ENCODE peak calls at places on chromosomes 2 and 18, in five cellular contexts. Q is tibial nerve, L is HepG2, S is kidney, R is psoas muscle. P is an unnamed sample.

GRCh38 chr2:227701556-227701955 is 16.3 kb downstream of the SLC19A3 start:
- DNase-seq in Q (no peak), L (no peak), S (no peak), R (no peak), P (no peak)

GRCh38 chr2:42210203-42210602 is 41.0 kb downstream of the EML4 start:
- DNase-seq in Q (no peak), L (no peak), S (no peak), R (no peak), P (no peak)

GRCh38 chr2:121334581-121335293 is 49.7 kb upstream of the TFCP2L1 start:
- DNase-seq in Q (no peak), L (peak; percentile 62), S (peak; percentile 78), R (no peak), P (no peak)

GRCh38 chr18:74836296-74837139 is 238.8 kb downstream of the ZNF407 start:
- DNase-seq in Q (no peak), L (peak; percentile 72), S (no peak), R (no peak), P (peak; percentile 36)

GRCh38 chr2:94875064-94875819 is 4.0 kb downstream of the TEKT4 start:
- DNase-seq in Q (no peak), L (no peak), S (no peak), R (no peak), P (no peak)

GRCh38 chr2:195509551-195509950 is 147.5 kb upstream of the SLC39A10 start:
- DNase-seq in Q (no peak), L (no peak), S (no peak), R (no peak), P (no peak)

GRCh38 chr2:212548459-212548815 is 9.8 kb upstream of the ERBB4 start:
- DNase-seq in Q (no peak), L (peak; percentile 42), S (no peak), R (no peak), P (peak; percentile 51)

GRCh38 chr18:26215247-26215970 is 10.8 kb upstream of the TAF4B start:
- DNase-seq in Q (no peak), L (no peak), S (no peak), R (no peak), P (no peak)

GRCh38 chr2:134819334-134819733 is 19.1 kb upstream of the ACMSD start:
- DNase-seq in Q (no peak), L (no peak), S (no peak), R (no peak), P (no peak)

GRCh38 chr2:62372824-62373223 is 133.2 kb downstream of the TMEM17 start:
- DNase-seq in Q (no peak), L (no peak), S (no peak), R (no peak), P (no peak)

GRCh38 chr18:28485918-28486317 is 309.0 kb upstream of the CDH2 start:
- DNase-seq in Q (no peak), L (no peak), S (no peak), R (no peak), P (no peak)

GRCh38 chr2:199883474-199884212 is 27.4 kb upstream of the C2orf69 start:
- DNase-seq in Q (no peak), L (no peak), S (no peak), R (no peak), P (no peak)

GRCh38 chr2:160381425-160381951 is 112.1 kb downstream of the RBMS1 start:
- DNase-seq in Q (no peak), L (no peak), S (no peak), R (no peak), P (no peak)
- H3K4me1 ChIP-seq in Q (peaks cover 82% of the 10 kb centered on the region), L (no peaks in the 10 kb centered on the region), S (peaks cover 17% of the 10 kb centered on the region), R (peaks cover 73% of the 10 kb centered on the region), P (peaks cover 46% of the 10 kb centered on the region)

DNA sequence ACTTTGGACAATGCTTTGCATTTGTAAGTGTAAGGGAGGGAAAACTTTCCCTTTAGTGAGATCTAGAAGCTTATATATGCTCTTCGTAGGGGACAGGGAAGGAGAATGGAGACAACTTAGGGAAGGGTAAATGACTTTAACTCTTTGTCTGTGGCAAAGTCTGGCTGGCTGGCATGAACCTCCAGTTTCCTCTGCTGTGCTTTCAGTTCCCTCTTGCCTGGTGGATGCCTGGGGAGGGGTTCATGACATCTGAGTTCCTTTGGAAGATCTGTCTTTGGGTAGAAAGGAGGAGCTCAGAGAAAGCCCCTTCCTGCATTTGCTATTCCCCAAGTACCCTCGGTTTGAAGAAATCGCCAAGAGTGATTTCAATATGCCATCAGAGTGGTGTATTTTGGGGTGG is 143.6 kb downstream of the VAPA start:
- DNase-seq in Q (no peak), L (no peak), S (no peak), R (no peak), P (no peak)
- H3K4me3 ChIP-seq in Q (no peak overlapping the region), L (no peak overlapping the region), S (no peak overlapping the region), R (no peak overlapping the region), P (no peak overlapping the region)

GRCh38 chr2:210459925-210460862 is 16.4 kb downstream of the LANCL1 start:
- DNase-seq in Q (no peak), L (no peak), S (no peak), R (no peak), P (no peak)
- H3K4me1 ChIP-seq in Q (peaks cover 10% of the 10 kb centered on the region), L (no peaks in the 10 kb centered on the region), S (no peaks in the 10 kb centered on the region), R (peaks cover 12% of the 10 kb centered on the region), P (no peaks in the 10 kb centered on the region)

DNA sequence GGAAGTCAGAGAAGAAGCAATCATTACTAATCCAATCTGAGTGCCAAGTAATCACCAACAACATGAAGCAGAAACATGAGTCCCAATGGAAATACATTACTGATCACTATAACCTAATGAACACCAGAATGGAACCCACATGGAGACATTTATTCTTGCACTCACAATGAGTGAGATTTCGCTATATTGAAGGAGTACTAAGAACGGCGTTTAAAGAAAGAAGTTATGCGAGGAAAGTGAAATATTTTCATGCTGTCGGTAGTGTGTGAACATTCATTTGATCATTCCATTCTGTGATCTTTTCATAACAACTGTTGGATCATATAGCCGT is 181.1 kb downstream of the IRS1 start:
- DNase-seq in Q (no peak), L (no peak), S (no peak), R (no peak), P (no peak)
- H3K4me3 ChIP-seq in Q (no peak overlapping the region), L (no peak overlapping the region), S (no peak overlapping the region), R (no peak overlapping the region), P (no peak overlapping the region)

DNA sequence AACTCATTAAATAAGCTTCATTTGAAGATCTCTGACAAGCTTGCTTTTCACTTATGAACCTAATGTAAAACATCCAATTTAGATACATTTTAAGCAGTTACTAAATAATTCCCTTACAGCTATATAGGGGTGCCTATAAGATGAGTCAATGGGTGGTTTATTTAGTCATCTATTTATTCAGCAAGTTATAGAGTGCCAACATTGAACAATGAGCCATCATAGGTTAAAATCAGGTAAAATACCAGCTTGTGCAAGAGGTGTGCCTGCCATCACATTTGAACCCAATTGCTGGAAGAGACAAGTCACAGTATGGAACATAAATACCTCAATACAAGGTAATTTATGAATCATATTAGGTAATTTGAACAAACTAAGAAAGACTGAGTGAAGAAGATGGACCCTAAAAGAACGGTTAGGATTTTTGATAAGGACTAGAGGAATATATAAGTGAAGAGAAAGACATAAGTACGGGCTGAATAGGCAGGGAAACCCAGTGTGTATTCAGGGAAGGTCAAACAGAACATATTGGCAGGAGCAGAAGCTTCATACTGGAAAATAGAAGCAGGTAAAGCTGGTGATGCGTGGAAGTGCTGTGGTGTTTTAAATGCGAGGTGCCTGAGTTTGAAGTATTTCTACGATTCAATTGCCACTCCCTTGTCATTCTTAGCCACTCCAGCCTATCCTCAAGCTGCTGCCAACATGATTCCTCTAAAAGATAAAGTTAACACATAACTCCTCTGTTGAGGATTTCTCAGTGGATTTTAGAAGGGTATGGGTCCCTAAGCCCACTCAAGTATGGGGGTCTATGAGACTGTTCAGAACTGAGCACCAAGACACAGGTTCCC is 18.9 kb upstream of the STAT4 start:
- DNase-seq in Q (no peak), L (no peak), S (no peak), R (no peak), P (no peak)
- H3K4me1 ChIP-seq in Q (peaks cover 56% of the 10 kb centered on the region), L (peaks cover 16% of the 10 kb centered on the region), S (peaks cover 8% of the 10 kb centered on the region), R (peaks cover 20% of the 10 kb centered on the region), P (peaks cover 7% of the 10 kb centered on the region)